ENCODE peak calls at places on chromosomes 6 and 20, in six cellular contexts. E is activated gamma-delta T cell; Z is activated CD4-positive, alpha-beta T cell treated with anti-CD3 and anti-CD28 coated beads, Interleukin-2, amount 50 U/mL, for 1 hour; T is astrocyte of the cerebellum; U is anterior cingulate cortex; F is left ventricle myocardium inferior. H is an unnamed sample.
A peak's percentile ranks its signal among the peaks of the same experiment; 100 is the strongest.

GRCh38 chr20:10323729-10324128 is 105.1 kb downstream of the SNAP25 start:
- DNase-seq in E (no peak), Z (no peak), T (no peak), U (no peak), F (no peak), H (no peak)

GRCh38 chr6:108876929-108877775 is 28.9 kb downstream of the ARMC2 start:
- DNase-seq in E (no peak), Z (no peak), T (no peak), U (no peak), F (peak; percentile 68), H (no peak)

GRCh38 chr6:55678330-55679224 is 99.6 kb upstream of the HMGCLL1 start:
- DNase-seq in E (no peak), Z (no peak), T (peak; percentile 39), U (no peak), F (no peak), H (peak; percentile 16)

GRCh38 chr20:23200914-23201313 is 114.8 kb upstream of the CD93 start:
- DNase-seq in E (no peak), Z (no peak), T (no peak), U (no peak), F (no peak), H (peak; percentile 74)

GRCh38 chr20:63911171-63911570 is 16.2 kb downstream of the DNAJC5 start:
- DNase-seq in E (no peak), Z (no peak), T (no peak), U (peak; percentile 27), F (no peak), H (peak; percentile 73)

GRCh38 chr6:44775121-44775520 is 387.6 kb downstream of the CDC5L start:
- DNase-seq in E (no peak), Z (no peak), T (no peak), U (no peak), F (no peak), H (peak; percentile 57)

GRCh38 chr6:11437824-11438459 is 99.6 kb upstream of the TMEM170B start:
- DNase-seq in E (no peak), Z (no peak), T (no peak), U (no peak), F (no peak), H (peak; percentile 88)

GRCh38 chr6:130788954-130789353 is 38.3 kb upstream of the SMLR1 start:
- DNase-seq in E (no peak), Z (no peak), T (no peak), U (no peak), F (no peak), H (no peak)

GRCh38 chr6:116265081-116265829 is 11.4 kb upstream of the TSPYL4 start:
- DNase-seq in E (no peak), Z (no peak), T (no peak), U (no peak), F (peak; percentile 50), H (peak; percentile 75)

GRCh38 chr6:168607272-168608112 is 166.5 kb downstream of the SMOC2 start:
- DNase-seq in E (no peak), Z (no peak), T (no peak), U (no peak), F (no peak), H (no peak)

GRCh38 chr6:43060034-43060754 is 763 bp downstream of the KLC4 start:
- DNase-seq in E (no peak), Z (no peak), T (no peak), U (no peak), F (no peak), H (peak; percentile 55)

GRCh38 chr6:132648356-132648755 is 10.6 kb downstream of the TAAR1 start:
- DNase-seq in E (no peak), Z (no peak), T (peak; percentile 57), U (no peak), F (no peak), H (peak; percentile 87)